ENCODE peak calls at places on chromosome 12, in five cellular contexts. H, C, L, X and B are unnamed samples.

GRCh38 chr12:93540506-93540905 is 32.0 kb upstream of the SOCS2 start:
- DNase-seq in L (no peak), H (no peak), C (no peak), X (no peak), B (no peak)

GRCh38 chr12:110754101-110754793 is 11.6 kb upstream of the PPP1CC start:
- DNase-seq in X (no peak), C (no peak), H (no peak), L (no peak), B (peak; percentile 25)

GRCh38 chr12:12331896-12332295 is 18.1 kb downstream of the MANSC1 start:
- DNase-seq in X (no peak), H (peak; percentile 34), C (no peak), L (no peak), B (no peak)

GRCh38 chr12:104506691-104507401 is 50.1 kb downstream of the CHST11 start:
- DNase-seq in L (no peak), H (no peak), C (no peak), X (no peak), B (no peak)

GRCh38 chr12:60398547-60398946 is 802.7 kb downstream of the SLC16A7 start:
- DNase-seq in X (no peak), L (no peak), H (no peak), C (no peak), B (no peak)

GRCh38 chr12:30926243-30927209 is at the start of gene TSPAN11:
- DNase-seq in C (no peak), X (peak; percentile 97), L (peak; percentile 53), H (no peak), B (peak; percentile 70)

GRCh38 chr12:43914923-43915468 is 79.1 kb downstream of the TMEM117 start:
- DNase-seq in X (peak; percentile 28), C (no peak), L (no peak), H (no peak), B (no peak)

GRCh38 chr12:12039897-12040296 is 30.8 kb upstream of the BCL2L14 start:
- DNase-seq in X (no peak), C (no peak), H (peak; percentile 55), L (no peak), B (no peak)

GRCh38 chr12:113475451-113476085 is 3.9 kb upstream of the LHX5 start:
- DNase-seq in H (no peak), C (no peak), X (peak; percentile 74), L (no peak), B (no peak)

GRCh38 chr12:93812616-93813015 is 135.4 kb downstream of the CRADD start:
- DNase-seq in X (no peak), H (no peak), C (no peak), L (no peak), B (no peak)

GRCh38 chr12:25957898-25958253 is 606 bp upstream of the RASSF8 start:
- DNase-seq in X (no peak), L (no peak), C (no peak), H (no peak), B (peak; percentile 68)

GRCh38 chr12:104426926-104427546 is 29.7 kb upstream of the CHST11 start:
- DNase-seq in H (no peak), X (no peak), L (peak; percentile 35), C (no peak), B (no peak)

GRCh38 chr12:26195250-26195640 is at the start of gene SSPN:
- DNase-seq in C (no peak), L (peak; percentile 63), H (peak; percentile 64), X (peak; percentile 62), B (no peak)

GRCh38 chr12:88242161-88242925 is 100.2 kb downstream of the TMTC3 start:
- DNase-seq in C (no peak), L (no peak), H (no peak), X (no peak), B (peak; percentile 85)

DNA sequence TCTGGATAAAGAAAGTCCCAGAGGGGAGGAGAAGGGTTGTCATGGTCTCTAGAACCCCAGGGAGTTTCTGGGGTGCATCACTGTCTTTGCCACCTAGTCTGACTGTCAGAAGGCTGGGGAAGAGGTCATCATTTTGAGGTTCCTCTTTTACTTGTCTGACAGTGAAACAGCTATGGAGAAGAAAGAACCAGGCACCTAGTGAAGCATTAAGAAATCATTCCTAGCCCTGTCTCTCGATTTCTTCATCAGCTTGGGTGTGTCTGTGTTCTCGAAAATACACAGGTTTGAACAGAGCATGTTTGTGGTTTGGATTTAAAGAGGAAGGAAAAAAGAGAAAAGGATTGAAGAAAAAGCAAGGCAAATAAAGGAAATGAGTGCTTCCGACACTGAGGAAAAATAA is 158.7 kb upstream of the LRIG3 start:
- DNase-seq in C (no peak), H (no peak), X (no peak), L (no peak), B (no peak)
- H3K9me3 ChIP-seq in C (no peaks in the 10 kb centered on the region), H (no peaks in the 10 kb centered on the region), X (no peaks in the 10 kb centered on the region), L (no peaks in the 10 kb centered on the region), B (no peaks in the 10 kb centered on the region)

GRCh38 chr12:59155448-59155847 is 235.1 kb upstream of the LRIG3 start:
- DNase-seq in X (no peak), H (no peak), L (no peak), C (no peak), B (no peak)

GRCh38 chr12:59149995-59150642 is 229.8 kb upstream of the LRIG3 start:
- DNase-seq in X (peak; percentile 91), L (peak; percentile 13), C (no peak), H (no peak), B (no peak)

DNA sequence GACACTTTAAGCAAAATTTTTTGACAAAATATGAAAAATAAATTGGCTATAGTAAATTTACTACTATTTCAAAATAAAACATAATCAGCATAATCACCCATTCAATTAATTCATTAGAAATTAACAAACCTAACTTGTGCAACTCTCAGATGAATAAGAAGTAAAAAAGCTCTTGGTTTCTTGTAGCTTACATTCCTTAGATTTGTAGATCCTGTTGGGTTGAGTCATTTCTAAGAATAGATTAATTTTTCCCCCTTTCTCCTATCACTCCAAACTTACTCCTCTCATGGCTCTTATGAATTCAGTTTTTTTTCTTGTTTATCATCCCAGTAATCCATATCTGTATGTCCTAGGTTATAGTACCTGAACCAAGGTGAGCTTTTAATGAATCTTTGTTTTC is 230.9 kb upstream of the LRIG3 start:
- DNase-seq in H (no peak), C (no peak), L (no peak), X (no peak), B (no peak)
- H3K9me3 ChIP-seq in H (no peaks in the 10 kb centered on the region), C (no peaks in the 10 kb centered on the region), L (no peaks in the 10 kb centered on the region), X (no peaks in the 10 kb centered on the region), B (no peaks in the 10 kb centered on the region)

DNA sequence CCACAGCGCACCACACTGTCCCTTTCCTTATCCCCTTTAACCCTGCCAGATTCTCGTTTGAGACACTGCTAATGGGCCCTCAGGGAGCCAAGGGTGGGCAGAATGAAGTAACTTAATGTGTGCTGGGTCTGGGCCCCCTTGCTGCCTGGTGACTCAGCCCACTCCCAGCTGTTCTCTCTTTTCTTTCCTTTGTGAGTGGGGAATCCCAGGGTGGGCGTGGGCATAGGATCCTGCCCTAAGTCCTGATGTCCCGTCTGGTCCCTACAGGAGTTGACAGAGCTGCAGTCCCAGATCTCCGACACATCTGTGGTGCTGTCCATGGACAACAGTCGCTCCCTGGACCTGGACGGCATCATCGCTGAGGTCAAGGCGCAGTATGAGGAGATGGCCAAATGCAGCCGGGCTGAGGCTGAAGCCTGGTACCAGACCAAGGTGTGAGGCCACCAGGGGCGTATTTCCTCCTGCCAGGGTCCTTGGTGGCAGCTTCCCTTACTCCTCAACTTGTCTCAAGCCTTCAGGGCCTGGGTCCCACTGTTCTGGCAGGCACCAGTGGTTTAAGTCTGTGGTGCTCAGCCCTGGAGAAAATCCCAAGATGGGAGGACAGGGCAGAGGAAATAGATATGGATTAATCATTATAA is 8.3 kb downstream of the KRT7 start:
- DNase-seq in X (no peak), C (no peak), H (no peak), L (no peak), B (no peak)
- H3K9me3 ChIP-seq in X (no peaks in the 10 kb centered on the region), C (no peaks in the 10 kb centered on the region), H (no peaks in the 10 kb centered on the region), L (no peaks in the 10 kb centered on the region), B (no peaks in the 10 kb centered on the region)

DNA sequence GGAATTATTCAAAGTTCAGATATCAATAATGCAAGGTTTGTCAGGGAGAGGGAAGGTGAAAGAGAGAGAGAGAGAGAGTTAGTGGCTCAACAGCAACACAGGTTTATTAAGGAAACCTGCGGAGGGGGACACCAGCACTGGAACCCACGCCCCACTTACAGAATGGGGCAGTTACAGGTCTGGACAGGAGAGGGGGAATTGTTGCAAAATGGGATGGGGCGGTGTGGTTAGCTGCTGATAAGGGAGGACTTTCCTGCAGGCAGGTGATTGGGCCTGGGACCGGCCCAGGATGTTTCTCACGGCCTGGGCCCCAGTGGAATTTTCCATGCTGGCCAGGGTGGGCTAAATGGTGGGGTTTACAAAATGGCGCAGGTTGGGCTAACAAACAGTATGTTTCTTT is 278.2 kb upstream of the SLC16A7 start:
- DNase-seq in X (no peak), C (no peak), H (no peak), L (no peak), B (no peak)
- H3K9me3 ChIP-seq in X (no peaks in the 10 kb centered on the region), C (no peaks in the 10 kb centered on the region), H (no peaks in the 10 kb centered on the region), L (no peaks in the 10 kb centered on the region), B (no peaks in the 10 kb centered on the region)

GRCh38 chr12:133105620-133106019 is 24.5 kb downstream of the ZNF891 start:
- DNase-seq in L (no peak), C (no peak), X (no peak), H (no peak), B (no peak)

GRCh38 chr12:133107121-133107520 is 23.0 kb downstream of the ZNF891 start:
- DNase-seq in H (no peak), C (no peak), L (no peak), X (no peak), B (no peak)

GRCh38 chr12:133106253-133106652 is 23.8 kb downstream of the ZNF891 start:
- DNase-seq in L (no peak), C (no peak), X (no peak), H (no peak), B (no peak)

GRCh38 chr12:133108150-133108549 is 21.9 kb downstream of the ZNF891 start:
- DNase-seq in H (no peak), C (no peak), L (no peak), X (no peak), B (no peak)
- H3K9me3 ChIP-seq in H (peaks cover 98% of the 10 kb centered on the region), C (peaks cover 66% of the 10 kb centered on the region), L (peaks cover 24% of the 10 kb centered on the region), X (peaks cover 86% of the 10 kb centered on the region), B (peaks cover 53% of the 10 kb centered on the region)